ENCODE peak calls at places on chromosomes 2 and 18, in nine cellular contexts. C, X, S, O, Y, T, K, E and U are unnamed samples.

GRCh38 chr2:12334289-12335003 is 382.3 kb upstream of the TRIB2 start:
- DNase-seq in C (no peak), X (no peak), S (no peak), O (no peak), Y (no peak), T (no peak), K (no peak), E (no peak), U (no peak)

GRCh38 chr2:126970583-126970982 is 71.9 kb downstream of the TEX51 start:
- DNase-seq in C (no peak), X (no peak), S (no peak), O (no peak), Y (no peak), T (no peak), K (no peak), E (peak; percentile 56), U (no peak)

GRCh38 chr2:43228341-43228751 is 1.9 kb upstream of the ZFP36L2 start:
- DNase-seq in C (no peak), X (no peak), S (no peak), O (peak; percentile 46), Y (no peak), T (no peak), K (no peak), E (no peak), U (no peak)

GRCh38 chr18:46481048-46481846 is 175.8 kb downstream of the LOXHD1 start:
- DNase-seq in C (peak; percentile 26), X (no peak), S (peak; percentile 33), O (no peak), Y (no peak), T (peak; percentile 39), K (no peak), E (peak; percentile 73), U (peak; percentile 60)

GRCh38 chr18:43758734-43759133 is 481.4 kb upstream of the SYT4 start:
- DNase-seq in C (no peak), X (no peak), S (no peak), O (no peak), Y (no peak), T (no peak), K (no peak), E (no peak), U (no peak)

GRCh38 chr2:199278099-199278498 is 179.6 kb downstream of the SATB2 start:
- DNase-seq in C (no peak), X (no peak), S (peak; percentile 4), O (no peak), Y (no peak), T (no peak), K (no peak), E (peak; percentile 12), U (peak; percentile 9)

GRCh38 chr2:130762031-130762909 is 6.9 kb downstream of the AMER3 start:
- DNase-seq in C (no peak), X (no peak), S (no peak), O (no peak), Y (no peak), T (no peak), K (no peak), E (no peak), U (no peak)

GRCh38 chr2:54683596-54683995 is 39.9 kb upstream of the EML6 start:
- DNase-seq in C (no peak), X (no peak), S (no peak), O (no peak), Y (no peak), T (no peak), K (no peak), E (no peak), U (no peak)

GRCh38 chr2:239246723-239247122 is 154.1 kb downstream of the HDAC4 start:
- DNase-seq in C (no peak), X (peak; percentile 70), S (peak; percentile 75), O (no peak), Y (no peak), T (no peak), K (no peak), E (no peak), U (no peak)

GRCh38 chr2:157363612-157364101 is 38.0 kb upstream of the ERMN start:
- DNase-seq in C (no peak), X (no peak), S (no peak), O (no peak), Y (no peak), T (no peak), K (no peak), E (no peak), U (no peak)

GRCh38 chr2:20081841-20082240 is 30.4 kb upstream of the LAPTM4A start:
- DNase-seq in C (no peak), X (no peak), S (no peak), O (no peak), Y (no peak), T (no peak), K (no peak), E (no peak), U (no peak)

GRCh38 chr18:154151-154550 is 4.2 kb upstream of the USP14 start:
- DNase-seq in C (no peak), X (no peak), S (no peak), O (no peak), Y (no peak), T (no peak), K (no peak), E (no peak), U (no peak)

GRCh38 chr2:126671049-126671448 is 15.1 kb downstream of the GYPC start:
- DNase-seq in C (no peak), X (no peak), S (no peak), O (no peak), Y (no peak), T (no peak), K (no peak), E (no peak), U (no peak)

GRCh38 chr18:24443870-24444269 is 16.6 kb upstream of the HRH4 start:
- DNase-seq in C (no peak), X (no peak), S (no peak), O (no peak), Y (no peak), T (no peak), K (no peak), E (no peak), U (no peak)

GRCh38 chr18:26327062-26327461 is 100.8 kb downstream of the TAF4B start:
- DNase-seq in C (no peak), X (no peak), S (no peak), O (no peak), Y (no peak), T (no peak), K (no peak), E (no peak), U (no peak)

GRCh38 chr2:233832869-233833812 is 21.2 kb downstream of the HJURP start:
- DNase-seq in C (no peak), X (no peak), S (peak; percentile 83), O (no peak), Y (peak; percentile 41), T (no peak), K (no peak), E (peak; percentile 85), U (peak; percentile 61)

GRCh38 chr18:79732721-79733025 is 53.1 kb downstream of the CTDP1 start:
- DNase-seq in C (no peak), X (no peak), S (no peak), O (no peak), Y (no peak), T (no peak), K (no peak), E (no peak), U (no peak)

GRCh38 chr18:79733135-79733609 is 53.6 kb downstream of the CTDP1 start:
- DNase-seq in C (no peak), X (no peak), S (no peak), O (no peak), Y (no peak), T (no peak), K (no peak), E (no peak), U (no peak)

GRCh38 chr18:79729611-79730010 is 50.0 kb downstream of the CTDP1 start:
- DNase-seq in C (no peak), X (no peak), S (no peak), O (no peak), Y (no peak), T (no peak), K (no peak), E (no peak), U (no peak)

GRCh38 chr18:79728931-79729586 is 49.5 kb downstream of the CTDP1 start:
- DNase-seq in C (no peak), X (no peak), S (no peak), O (no peak), Y (no peak), T (no peak), K (no peak), E (no peak), U (no peak)

GRCh38 chr18:79730804-79731203 is 51.2 kb downstream of the CTDP1 start:
- DNase-seq in C (no peak), X (no peak), S (no peak), O (no peak), Y (no peak), T (no peak), K (no peak), E (no peak), U (no peak)
- H3K36me3 ChIP-seq in C (peaks cover 74% of the 10 kb centered on the region), X (peaks cover 6% of the 10 kb centered on the region), S (peaks cover 36% of the 10 kb centered on the region), O (no peaks in the 10 kb centered on the region), Y (peaks cover 10% of the 10 kb centered on the region), T (peaks cover 22% of the 10 kb centered on the region), K (peaks cover 72% of the 10 kb centered on the region), E (peaks cover 13% of the 10 kb centered on the region), U (peaks cover 80% of the 10 kb centered on the region)

DNA sequence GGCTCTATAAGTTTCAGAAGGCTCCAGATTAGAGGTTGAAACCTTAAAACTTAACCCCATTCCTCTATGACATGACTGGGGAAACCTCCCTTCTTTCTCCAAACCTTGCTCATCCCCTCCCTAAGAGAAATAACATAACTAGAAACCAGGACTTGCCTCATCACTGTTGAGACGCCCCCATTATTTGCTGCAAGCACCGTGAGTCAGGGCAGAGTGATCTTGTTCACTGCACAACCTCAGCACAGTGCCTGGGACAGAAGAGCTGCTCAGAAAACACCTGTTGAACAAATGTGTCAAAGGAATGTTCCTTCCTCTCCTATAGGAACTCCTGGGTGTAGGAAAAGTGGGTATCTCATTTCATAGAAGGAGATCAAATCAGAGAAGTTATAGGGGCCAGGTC is 132.7 kb upstream of the CTAGE1 start:
- DNase-seq in C (no peak), X (no peak), S (no peak), O (no peak), Y (no peak), T (no peak), K (no peak), E (no peak), U (no peak)
- H3K4me3 ChIP-seq in C (no peak overlapping the region), X (no peak overlapping the region), S (no peak overlapping the region), O (no peak overlapping the region), Y (no peak overlapping the region), T (no peak overlapping the region), K (no peak overlapping the region), E (no peak overlapping the region), U (no peak overlapping the region)

GRCh38 chr18:32696376-32696775 is 76.4 kb downstream of the KLHL14 start:
- DNase-seq in C (no peak), X (no peak), S (no peak), O (no peak), Y (no peak), T (no peak), K (no peak), E (no peak), U (no peak)
- H3K4me1 ChIP-seq in C (no peaks in the 10 kb centered on the region), X (peaks cover 3% of the 10 kb centered on the region), S (no peaks in the 10 kb centered on the region), O (no peaks in the 10 kb centered on the region), Y (no peaks in the 10 kb centered on the region), T (no peaks in the 10 kb centered on the region), K (no peaks in the 10 kb centered on the region), E (peaks cover 18% of the 10 kb centered on the region), U (no peaks in the 10 kb centered on the region)

DNA sequence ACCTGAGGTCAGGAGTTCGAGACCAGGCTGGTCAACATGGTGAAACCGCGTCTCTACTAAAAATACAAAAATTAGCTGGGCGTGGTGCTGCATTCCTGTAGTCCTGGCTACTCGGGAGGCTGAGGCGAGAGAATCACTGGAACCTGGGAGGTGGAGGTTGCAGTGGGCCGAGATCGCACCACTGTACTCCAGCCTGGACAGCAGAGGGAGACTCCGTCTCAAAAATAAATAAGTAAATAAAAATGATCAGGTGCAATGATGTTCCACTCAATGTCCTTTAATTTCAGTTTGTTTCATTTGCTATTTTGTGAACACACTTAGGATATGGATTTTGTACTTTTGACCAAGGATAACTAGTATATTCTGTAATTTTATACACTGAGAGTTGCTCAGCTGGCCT is 9.3 kb downstream of the HADHA start:
- DNase-seq in C (no peak), X (no peak), S (no peak), O (no peak), Y (no peak), T (no peak), K (no peak), E (no peak), U (no peak)
- H3K36me3 ChIP-seq in C (peaks cover 85% of the 10 kb centered on the region), X (peaks cover 6% of the 10 kb centered on the region), S (peaks cover 40% of the 10 kb centered on the region), O (no peaks in the 10 kb centered on the region), Y (peaks cover 6% of the 10 kb centered on the region), T (peaks cover 44% of the 10 kb centered on the region), K (peaks cover 82% of the 10 kb centered on the region), E (no peaks in the 10 kb centered on the region), U (peaks cover 82% of the 10 kb centered on the region)